ENCODE peak calls at places on chromosomes 5 and 9, in nine cellular contexts. J is HCT116, C is heart left ventricle, G is body of pancreas, B is ovary, P is sigmoid colon, R is right lobe of liver, D is tibial nerve, X is IMR-90. O is an unnamed sample. For H3K4me1 and H3K36me3, the result is how much of the 10 kb centered on the place peaks cover.

GRCh38 chr5:89213584-89213983 is 330.6 kb upstream of the MEF2C start:
- DNase-seq in J (no peak), C (no peak), G (no peak), B (peak), P (no peak), R (no peak), D (no peak), X (peak), O (no peak)

GRCh38 chr5:113162770-113163169 is 186.2 kb downstream of the DCP2 start:
- DNase-seq in J (peak), C (no peak), G (no peak), B (no peak), P (no peak), R (no peak), D (no peak), X (peak), O (no peak)

GRCh38 chr9:96668868-96669534 is 13.9 kb upstream of the PRXL2C start:
- DNase-seq in J (no peak), C (no peak), G (no peak), B (no peak), P (no peak), R (no peak), D (no peak), X (no peak), O (no peak)

GRCh38 chr9:118701985-118702384 is 667.2 kb downstream of the BRINP1 start:
- DNase-seq in J (no peak), C (no peak), G (no peak), B (no peak), P (no peak), R (no peak), D (no peak), X (no peak), O (no peak)

GRCh38 chr5:40486437-40487270 is 193.1 kb upstream of the PTGER4 start:
- DNase-seq in J (no peak), C (no peak), G (no peak), B (no peak), P (no peak), R (no peak), D (no peak), X (peak), O (no peak)

GRCh38 chr5:154002093-154002492 is 36.6 kb downstream of the FAM114A2 start:
- DNase-seq in J (no peak), C (no peak), G (no peak), B (peak), P (peak), R (no peak), D (no peak), X (peak), O (no peak)

GRCh38 chr5:107337281-107337680 is 333.5 kb downstream of the EFNA5 start:
- DNase-seq in J (peak), C (no peak), G (no peak), B (no peak), P (no peak), R (no peak), D (no peak), X (no peak), O (no peak)

GRCh38 chr9:128274245-128274644 is 1.6 kb downstream of the GOLGA2 start:
- DNase-seq in J (no peak), C (no peak), G (no peak), B (no peak), P (no peak), R (no peak), D (no peak), X (no peak), O (no peak)

GRCh38 chr9:136484153-136485048 is 1.6 kb upstream of the SEC16A start:
- DNase-seq in J (no peak), C (no peak), G (peak), B (no peak), P (peak), R (peak), D (no peak), X (no peak), O (peak)

GRCh38 chr5:13188393-13188792 is 756.1 kb downstream of the DNAH5 start:
- DNase-seq in J (no peak), C (no peak), G (no peak), B (no peak), P (no peak), R (no peak), D (no peak), X (no peak), O (no peak)

GRCh38 chr9:2418619-2419018 is 203.0 kb upstream of the VLDLR start:
- DNase-seq in J (no peak), C (no peak), G (no peak), B (peak), P (no peak), R (no peak), D (no peak), X (peak), O (no peak)

DNA sequence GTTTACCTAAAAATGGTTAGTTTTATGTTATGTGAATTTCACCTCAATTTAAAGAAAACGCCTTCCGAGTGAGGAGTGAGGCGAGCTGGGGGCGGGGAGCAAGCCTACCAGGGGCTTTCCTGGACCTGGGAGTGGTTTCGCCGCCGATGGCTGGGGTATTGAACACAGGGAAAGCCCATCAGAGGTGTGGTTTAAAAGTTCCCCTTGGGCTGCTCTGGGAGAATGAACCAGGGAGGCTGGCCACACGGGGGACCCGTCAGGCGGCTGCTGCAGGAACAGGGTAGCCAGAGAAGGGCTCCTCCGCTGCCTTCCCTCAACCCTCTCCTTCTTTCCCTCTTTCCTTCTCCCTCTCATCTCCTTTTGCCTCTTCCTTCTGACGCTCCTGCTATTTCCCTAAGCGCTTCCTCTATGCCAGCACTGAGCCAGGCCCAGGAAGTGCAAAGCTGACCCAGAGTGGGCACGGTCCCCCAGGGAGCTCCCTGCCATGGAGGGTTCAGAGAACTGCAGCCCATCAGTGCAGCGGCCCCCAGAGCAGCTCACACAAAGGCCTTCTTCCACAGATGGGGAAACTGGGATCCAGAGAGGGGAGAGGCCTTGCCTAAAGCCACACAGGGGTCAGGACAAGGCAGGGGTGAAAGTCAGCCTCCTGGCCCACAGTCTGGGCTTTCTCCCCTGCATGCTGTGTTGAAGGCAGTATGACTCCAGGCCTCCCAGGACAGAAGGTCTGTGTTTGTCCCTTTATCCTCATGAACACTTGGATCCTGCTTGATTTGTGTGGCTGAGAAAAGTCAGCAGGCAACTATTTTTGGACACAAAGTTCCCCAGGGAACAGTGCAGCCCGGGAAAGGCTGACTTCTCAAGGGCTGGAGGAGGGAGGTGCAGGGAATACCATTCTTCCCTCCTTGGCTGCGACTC is 4.6 kb downstream of the AKNA start:
- DNase-seq in J (no peak), C (peak), G (no peak), B (peak), P (peak), R (no peak), D (no peak), X (peak), O (no peak)
- H3K4me1 ChIP-seq in J (under half), C (half or more), G (under half), B (under half), P (under half), R (half or more), D (half or more), X (under half), O (under half)

GRCh38 chr5:43555895-43556606 is 826 bp downstream of the PAIP1 start:
- DNase-seq in J (peak), C (peak), G (peak), B (peak), P (peak), R (peak), D (peak), X (peak), O (peak)
- TF ChIP-seq POLR2A in J (no peak), C (no peak), G (no peak), B (no peak), P (no peak), R (no peak), D (no peak), X (no peak), O (no peak)

GRCh38 chr9:124311283-124311682 is 53.5 kb downstream of the NEK6 start:
- DNase-seq in J (no peak), C (no peak), G (no peak), B (no peak), P (no peak), R (no peak), D (no peak), X (no peak), O (no peak)
- H3K36me3 ChIP-seq in J (under half), C (under half), G (under half), B (under half), P (under half), R (under half), D (half or more), X (half or more), O (under half)

GRCh38 chr5:57447656-57448055 is 35.0 kb downstream of the ACTBL2 start:
- DNase-seq in J (no peak), C (no peak), G (no peak), B (no peak), P (no peak), R (no peak), D (no peak), X (peak), O (no peak)
- H3K4me1 ChIP-seq in J (under half), C (under half), G (under half), B (under half), P (under half), R (under half), D (under half), X (under half), O (under half)

GRCh38 chr5:54460181-54460919 is 4.9 kb downstream of the HSPB3 start:
- DNase-seq in J (no peak), C (no peak), G (no peak), B (no peak), P (no peak), R (no peak), D (no peak), X (peak), O (no peak)

GRCh38 chr5:54454602-54455001 is 897 bp upstream of the HSPB3 start:
- DNase-seq in J (no peak), C (no peak), G (no peak), B (no peak), P (no peak), R (no peak), D (no peak), X (no peak), O (no peak)

GRCh38 chr5:54458221-54458620 is 2.7 kb downstream of the HSPB3 start:
- DNase-seq in J (no peak), C (no peak), G (no peak), B (no peak), P (no peak), R (no peak), D (no peak), X (no peak), O (no peak)

GRCh38 chr5:54455413-54456157 is at the start of gene HSPB3:
- DNase-seq in J (no peak), C (no peak), G (no peak), B (peak), P (peak), R (no peak), D (no peak), X (peak), O (no peak)

GRCh38 chr5:54457094-54457531 is 1.6 kb downstream of the HSPB3 start:
- DNase-seq in J (no peak), C (no peak), G (peak), B (peak), P (no peak), R (no peak), D (no peak), X (peak), O (no peak)
- TF ChIP-seq POLR2A in J (no peak), C (no peak), G (no peak), B (no peak), P (no peak), R (no peak), D (no peak), X (no peak), O (no peak)

GRCh38 chr5:463301-463700 is 20.3 kb downstream of the EXOC3 start:
- DNase-seq in J (no peak), C (peak), G (no peak), B (no peak), P (peak), R (no peak), D (no peak), X (no peak), O (peak)
- H3K36me3 ChIP-seq in J (under half), C (half or more), G (under half), B (under half), P (under half), R (under half), D (half or more), X (half or more), O (half or more)

GRCh38 chr9:130782883-130783537 is 52.0 kb upstream of the ABL1 start:
- DNase-seq in J (no peak), C (no peak), G (no peak), B (no peak), P (no peak), R (no peak), D (no peak), X (no peak), O (no peak)
- H3K4me1 ChIP-seq in J (under half), C (half or more), G (under half), B (under half), P (under half), R (under half), D (half or more), X (under half), O (under half)

DNA sequence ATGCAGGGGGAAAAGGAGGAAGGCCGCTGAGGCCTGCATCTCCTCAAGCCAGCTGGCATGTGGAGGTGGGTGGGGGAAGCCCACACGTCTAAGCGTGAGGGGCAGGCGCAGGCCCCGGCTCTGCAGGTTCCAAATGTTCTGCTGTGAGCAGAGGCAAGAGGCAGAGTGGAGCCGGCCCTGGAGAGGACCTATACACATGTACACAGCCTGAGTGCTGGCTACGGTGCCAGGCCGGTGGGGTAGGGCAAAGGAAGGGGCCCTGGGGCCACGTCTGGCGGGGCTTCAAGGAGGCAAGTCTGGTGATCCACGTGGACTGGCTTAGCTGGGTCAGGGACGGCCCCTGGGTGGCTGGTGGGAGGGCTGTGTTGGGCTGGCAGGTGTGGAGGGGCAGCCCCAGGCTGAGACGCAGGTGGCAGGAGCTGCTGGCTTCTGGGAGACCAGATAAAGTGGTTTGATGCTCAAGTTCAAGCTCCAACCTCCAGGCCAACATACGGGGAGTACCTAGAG is 26.4 kb downstream of the LPCAT1 start:
- DNase-seq in J (no peak), C (no peak), G (no peak), B (no peak), P (no peak), R (no peak), D (no peak), X (no peak), O (peak)
- TF ChIP-seq POLR2A in J (no peak), C (no peak), G (no peak), B (no peak), P (no peak), R (no peak), D (no peak), X (no peak), O (no peak)

GRCh38 chr5:150692276-150692675 is 8.6 kb downstream of the RBM22 start:
- DNase-seq in J (no peak), C (no peak), G (no peak), B (no peak), P (no peak), R (no peak), D (no peak), X (no peak), O (no peak)
- H3K36me3 ChIP-seq in J (half or more), C (half or more), G (half or more), B (under half), P (under half), R (under half), D (half or more), X (under half), O (half or more)

O was measured in Peyer's patch.